ENCODE peak calls at places on chromosome 13, in ten cellular contexts. One of them, this sample, is unnamed.

GRCh38 chr13:85588359-85588758 is 210.9 kb downstream of the SLITRK6 start:
- DNase-seq in GM23338: peak; percentile 54
- DNase-seq in ACHN: no peak
- DNase-seq in CD4-positive, alpha-beta T cell: no peak
- DNase-seq in left lung: no peak
- DNase-seq in activated CD4-positive, alpha-beta T cell treated with anti-CD3 and anti-CD28 coated beads, Interleukin-2, amount 10 ng/mL, durations not matched to agents 7 days and 5 days: no peak
- DNase-seq in upper lobe of right lung: no peak
- DNase-seq in AG09319: no peak
- DNase-seq in frontal cortex: no peak
- DNase-seq in NCI-H1694 treated with DMSO at 0.1 percent for 48 hours: no peak
- DNase-seq in this sample: no peak

GRCh38 chr13:20901668-20902437 is 693 bp downstream of the XPO4 start:
- DNase-seq in GM23338: peak; percentile 74
- DNase-seq in ACHN: peak; percentile 52
- DNase-seq in CD4-positive, alpha-beta T cell: peak; percentile 4
- DNase-seq in left lung: peak; percentile 83
- DNase-seq in activated CD4-positive, alpha-beta T cell treated with anti-CD3 and anti-CD28 coated beads, Interleukin-2, amount 10 ng/mL, durations not matched to agents 7 days and 5 days: peak; percentile 30
- DNase-seq in upper lobe of right lung: peak; percentile 73
- DNase-seq in AG09319: no peak
- DNase-seq in frontal cortex: peak; percentile 25
- DNase-seq in NCI-H1694 treated with DMSO at 0.1 percent for 48 hours: peak; percentile 4
- DNase-seq in this sample: peak; percentile 39

GRCh38 chr13:75830842-75831241 is 194.7 kb downstream of the LMO7 start:
- DNase-seq in GM23338: no peak
- DNase-seq in ACHN: no peak
- DNase-seq in CD4-positive, alpha-beta T cell: no peak
- DNase-seq in left lung: no peak
- DNase-seq in activated CD4-positive, alpha-beta T cell treated with anti-CD3 and anti-CD28 coated beads, Interleukin-2, amount 10 ng/mL, durations not matched to agents 7 days and 5 days: no peak
- DNase-seq in upper lobe of right lung: no peak
- DNase-seq in AG09319: no peak
- DNase-seq in frontal cortex: no peak
- DNase-seq in NCI-H1694 treated with DMSO at 0.1 percent for 48 hours: no peak
- DNase-seq in this sample: no peak

GRCh38 chr13:50344717-50345116 is 329.5 kb downstream of the KCNRG start:
- DNase-seq in GM23338: no peak
- DNase-seq in ACHN: no peak
- DNase-seq in CD4-positive, alpha-beta T cell: no peak
- DNase-seq in left lung: no peak
- DNase-seq in activated CD4-positive, alpha-beta T cell treated with anti-CD3 and anti-CD28 coated beads, Interleukin-2, amount 10 ng/mL, durations not matched to agents 7 days and 5 days: no peak
- DNase-seq in upper lobe of right lung: no peak
- DNase-seq in AG09319: no peak
- DNase-seq in frontal cortex: no peak
- DNase-seq in NCI-H1694 treated with DMSO at 0.1 percent for 48 hours: no peak
- DNase-seq in this sample: no peak

GRCh38 chr13:75258159-75258782 is 223.7 kb downstream of the TBC1D4 start:
- DNase-seq in GM23338: peak; percentile 67
- DNase-seq in ACHN: peak; percentile 47
- DNase-seq in CD4-positive, alpha-beta T cell: no peak
- DNase-seq in left lung: no peak
- DNase-seq in activated CD4-positive, alpha-beta T cell treated with anti-CD3 and anti-CD28 coated beads, Interleukin-2, amount 10 ng/mL, durations not matched to agents 7 days and 5 days: no peak
- DNase-seq in upper lobe of right lung: no peak
- DNase-seq in AG09319: peak; percentile 4
- DNase-seq in frontal cortex: no peak
- DNase-seq in NCI-H1694 treated with DMSO at 0.1 percent for 48 hours: peak; percentile 67
- DNase-seq in this sample: no peak

GRCh38 chr13:26948353-26948752 is 187.8 kb upstream of the GPR12 start:
- DNase-seq in GM23338: no peak
- DNase-seq in ACHN: no peak
- DNase-seq in CD4-positive, alpha-beta T cell: no peak
- DNase-seq in left lung: no peak
- DNase-seq in activated CD4-positive, alpha-beta T cell treated with anti-CD3 and anti-CD28 coated beads, Interleukin-2, amount 10 ng/mL, durations not matched to agents 7 days and 5 days: no peak
- DNase-seq in upper lobe of right lung: no peak
- DNase-seq in AG09319: no peak
- DNase-seq in frontal cortex: no peak
- DNase-seq in NCI-H1694 treated with DMSO at 0.1 percent for 48 hours: no peak
- DNase-seq in this sample: no peak

GRCh38 chr13:29435125-29435911 is 160.2 kb downstream of the SLC7A1 start:
- DNase-seq in GM23338: no peak
- DNase-seq in ACHN: no peak
- DNase-seq in CD4-positive, alpha-beta T cell: no peak
- DNase-seq in left lung: no peak
- DNase-seq in activated CD4-positive, alpha-beta T cell treated with anti-CD3 and anti-CD28 coated beads, Interleukin-2, amount 10 ng/mL, durations not matched to agents 7 days and 5 days: no peak
- DNase-seq in upper lobe of right lung: no peak
- DNase-seq in AG09319: peak; percentile 34
- DNase-seq in frontal cortex: no peak
- DNase-seq in NCI-H1694 treated with DMSO at 0.1 percent for 48 hours: no peak
- DNase-seq in this sample: no peak

GRCh38 chr13:111178417-111178816 is 63.3 kb downstream of the ARHGEF7 start:
- DNase-seq in GM23338: no peak
- DNase-seq in ACHN: no peak
- DNase-seq in CD4-positive, alpha-beta T cell: no peak
- DNase-seq in left lung: no peak
- DNase-seq in activated CD4-positive, alpha-beta T cell treated with anti-CD3 and anti-CD28 coated beads, Interleukin-2, amount 10 ng/mL, durations not matched to agents 7 days and 5 days: no peak
- DNase-seq in upper lobe of right lung: no peak
- DNase-seq in AG09319: no peak
- DNase-seq in frontal cortex: no peak
- DNase-seq in NCI-H1694 treated with DMSO at 0.1 percent for 48 hours: no peak
- DNase-seq in this sample: no peak

GRCh38 chr13:96025283-96025682 is 27.9 kb downstream of the UGGT2 start:
- DNase-seq in GM23338: no peak
- DNase-seq in ACHN: no peak
- DNase-seq in CD4-positive, alpha-beta T cell: no peak
- DNase-seq in left lung: no peak
- DNase-seq in activated CD4-positive, alpha-beta T cell treated with anti-CD3 and anti-CD28 coated beads, Interleukin-2, amount 10 ng/mL, durations not matched to agents 7 days and 5 days: no peak
- DNase-seq in upper lobe of right lung: no peak
- DNase-seq in AG09319: no peak
- DNase-seq in frontal cortex: no peak
- DNase-seq in NCI-H1694 treated with DMSO at 0.1 percent for 48 hours: no peak
- DNase-seq in this sample: no peak

GRCh38 chr13:67299072-67299635 is 69.0 kb upstream of the PCDH9 start:
- DNase-seq in GM23338: no peak
- DNase-seq in ACHN: peak; percentile 81
- DNase-seq in CD4-positive, alpha-beta T cell: no peak
- DNase-seq in left lung: no peak
- DNase-seq in activated CD4-positive, alpha-beta T cell treated with anti-CD3 and anti-CD28 coated beads, Interleukin-2, amount 10 ng/mL, durations not matched to agents 7 days and 5 days: no peak
- DNase-seq in upper lobe of right lung: no peak
- DNase-seq in AG09319: no peak
- DNase-seq in frontal cortex: no peak
- DNase-seq in NCI-H1694 treated with DMSO at 0.1 percent for 48 hours: no peak
- DNase-seq in this sample: no peak

GRCh38 chr13:39538826-39539555 is 64.0 kb downstream of the LHFPL6 start:
- DNase-seq in GM23338: no peak
- DNase-seq in ACHN: no peak
- DNase-seq in CD4-positive, alpha-beta T cell: no peak
- DNase-seq in left lung: no peak
- DNase-seq in activated CD4-positive, alpha-beta T cell treated with anti-CD3 and anti-CD28 coated beads, Interleukin-2, amount 10 ng/mL, durations not matched to agents 7 days and 5 days: no peak
- DNase-seq in upper lobe of right lung: no peak
- DNase-seq in AG09319: peak; percentile 35
- DNase-seq in frontal cortex: no peak
- DNase-seq in NCI-H1694 treated with DMSO at 0.1 percent for 48 hours: peak; percentile 91
- DNase-seq in this sample: no peak

GRCh38 chr13:22090114-22090513 is 419.2 kb downstream of the FGF9 start:
- DNase-seq in GM23338: no peak
- DNase-seq in ACHN: no peak
- DNase-seq in CD4-positive, alpha-beta T cell: no peak
- DNase-seq in left lung: no peak
- DNase-seq in activated CD4-positive, alpha-beta T cell treated with anti-CD3 and anti-CD28 coated beads, Interleukin-2, amount 10 ng/mL, durations not matched to agents 7 days and 5 days: no peak
- DNase-seq in upper lobe of right lung: no peak
- DNase-seq in AG09319: no peak
- DNase-seq in frontal cortex: no peak
- DNase-seq in NCI-H1694 treated with DMSO at 0.1 percent for 48 hours: no peak
- DNase-seq in this sample: no peak

GRCh38 chr13:45851171-45851889 is at the start of gene SIAH3:
- DNase-seq in GM23338: peak; percentile 68
- DNase-seq in ACHN: no peak
- DNase-seq in CD4-positive, alpha-beta T cell: peak; percentile 7
- DNase-seq in left lung: peak; percentile 74
- DNase-seq in activated CD4-positive, alpha-beta T cell treated with anti-CD3 and anti-CD28 coated beads, Interleukin-2, amount 10 ng/mL, durations not matched to agents 7 days and 5 days: peak; percentile 21
- DNase-seq in upper lobe of right lung: no peak
- DNase-seq in AG09319: no peak
- DNase-seq in frontal cortex: no peak
- DNase-seq in NCI-H1694 treated with DMSO at 0.1 percent for 48 hours: no peak
- DNase-seq in this sample: peak; percentile 26

GRCh38 chr13:33270906-33271538 is 14.5 kb downstream of the STARD13 start:
- DNase-seq in GM23338: no peak
- DNase-seq in ACHN: no peak
- DNase-seq in CD4-positive, alpha-beta T cell: no peak
- DNase-seq in left lung: no peak
- DNase-seq in activated CD4-positive, alpha-beta T cell treated with anti-CD3 and anti-CD28 coated beads, Interleukin-2, amount 10 ng/mL, durations not matched to agents 7 days and 5 days: no peak
- DNase-seq in upper lobe of right lung: no peak
- DNase-seq in AG09319: no peak
- DNase-seq in frontal cortex: no peak
- DNase-seq in NCI-H1694 treated with DMSO at 0.1 percent for 48 hours: no peak
- DNase-seq in this sample: no peak

GRCh38 chr13:36919833-36920611 is at the start of gene SMAD9:
- DNase-seq in GM23338: peak; percentile 78
- DNase-seq in ACHN: peak; percentile 41
- DNase-seq in CD4-positive, alpha-beta T cell: no peak
- DNase-seq in left lung: peak; percentile 84
- DNase-seq in activated CD4-positive, alpha-beta T cell treated with anti-CD3 and anti-CD28 coated beads, Interleukin-2, amount 10 ng/mL, durations not matched to agents 7 days and 5 days: no peak
- DNase-seq in upper lobe of right lung: peak; percentile 91
- DNase-seq in AG09319: no peak
- DNase-seq in frontal cortex: peak; percentile 80
- DNase-seq in NCI-H1694 treated with DMSO at 0.1 percent for 48 hours: peak; percentile 45
- DNase-seq in this sample: peak; percentile 30

This sample was measured in activated naive CD8-positive, alpha-beta T cell treated with anti-CD3 and anti-CD28 coated beads, Interleukin-2, amount 50 U/mL, for 24 hours.